ENCODE peak calls at places on chromosomes 4 and X, in seven cellular contexts. Z is body of pancreas, O is frontal cortex, R is cardiac muscle cell, I is heart right ventricle, T is mammary epithelial cell, Y is retina. Q is an unnamed sample.

GRCh38 chr4:166386491-166387367 is 513.7 kb downstream of the TLL1 start:
- DNase-seq in Z (no peak), I (no peak), Y (no peak), O (no peak), T (peak), R (no peak), Q (no peak)

GRCh38 chr4:127528302-127528701 is 104.5 kb upstream of the INTU start:
- DNase-seq in T (no peak), O (no peak), I (no peak), Y (no peak), Z (no peak), R (no peak), Q (no peak)

GRCh38 chr4:158129649-158130048 is 43.2 kb downstream of the GASK1B start:
- DNase-seq in Y (no peak), Z (no peak), T (peak), O (no peak), I (no peak), R (no peak), Q (no peak)

GRCh38 chrX:40104649-40105015 is 6.9 kb upstream of the BCOR start:
- DNase-seq in I (peak), Y (no peak), Z (peak), O (peak), T (peak), R (peak), Q (no peak)

GRCh38 chr4:73723945-73724344 is 16.4 kb upstream of the CXCL8 start:
- DNase-seq in I (no peak), T (no peak), O (no peak), Y (no peak), Z (no peak), R (no peak), Q (no peak)

GRCh38 chr4:182778222-182778982 is 138.8 kb downstream of the DCTD start:
- DNase-seq in R (no peak), T (no peak), I (no peak), Z (no peak), Y (no peak), O (no peak), Q (no peak)

GRCh38 chr4:16642897-16643296 is 255.5 kb downstream of the LDB2 start:
- DNase-seq in T (no peak), I (no peak), O (no peak), Y (no peak), R (peak), Z (no peak), Q (no peak)

GRCh38 chrX:73563740-73564073 is 710 bp downstream of the CHIC1 start:
- DNase-seq in Y (no peak), I (no peak), Z (no peak), R (no peak), T (no peak), O (no peak), Q (no peak)

GRCh38 chr4:147480891-147481576 is at the start of gene EDNRA:
- DNase-seq in R (peak), O (no peak), I (peak), Z (no peak), Y (peak), T (no peak), Q (no peak)

Q was measured in AG04449.